ENCODE peak calls at places on chromosome 2, in eight cellular contexts. B is fibroblast of villous mesenchyme, M is brain microvascular endothelial cell, A is lung, R is GM13976, L is endothelial cell of umbilical vein, S is coronary artery, C is AG04450. F is an unnamed sample.

GRCh38 chr2:151649966-151650365 is 84.3 kb downstream of the NEB start:
- DNase-seq in B (no peak), M (no peak), A (no peak), R (no peak), L (no peak), S (no peak), C (no peak), F (no peak)

GRCh38 chr2:1546023-1546591 is 132.8 kb downstream of the TPO start:
- DNase-seq in B (peak; percentile 60), M (peak; percentile 45), A (no peak), R (peak; percentile 56), L (peak; percentile 25), S (no peak), C (peak; percentile 37), F (peak; percentile 48)

GRCh38 chr2:239165206-239165831 is 235.5 kb downstream of the HDAC4 start:
- DNase-seq in B (no peak), M (no peak), A (no peak), R (no peak), L (no peak), S (no peak), C (no peak), F (no peak)

GRCh38 chr2:52343867-52344266 is 1311.9 kb upstream of the NRXN1 start:
- DNase-seq in B (no peak), M (no peak), A (no peak), R (no peak), L (no peak), S (no peak), C (no peak), F (no peak)

GRCh38 chr2:216328347-216328746 is 43.9 kb downstream of the MARCHF4 start:
- DNase-seq in B (peak; percentile 65), M (peak; percentile 27), A (no peak), R (no peak), L (peak; percentile 20), S (no peak), C (no peak), F (no peak)

GRCh38 chr2:55581435-55581834 is 36.0 kb downstream of the PPP4R3B start:
- DNase-seq in B (no peak), M (no peak), A (no peak), R (no peak), L (no peak), S (no peak), C (no peak), F (no peak)

GRCh38 chr2:181281206-181281832 is 175.9 kb upstream of the ITGA4 start:
- DNase-seq in B (no peak), M (no peak), A (no peak), R (no peak), L (no peak), S (no peak), C (no peak), F (no peak)

GRCh38 chr2:100000915-100001707 is 141.3 kb downstream of the AFF3 start:
- DNase-seq in B (no peak), M (no peak), A (no peak), R (peak; percentile 69), L (no peak), S (no peak), C (no peak), F (peak; percentile 49)

GRCh38 chr2:157216421-157216965 is 41.0 kb upstream of the GALNT5 start:
- DNase-seq in B (no peak), M (no peak), A (no peak), R (no peak), L (no peak), S (no peak), C (no peak), F (no peak)

GRCh38 chr2:89811295-89811694 is 1119.8 kb downstream of the RPIA start:
- DNase-seq in B (no peak), M (no peak), A (no peak), R (no peak), L (no peak), S (no peak), C (no peak), F (no peak)

GRCh38 chr2:68917034-68917718 is 35.5 kb downstream of the GKN2 start:
- DNase-seq in B (no peak), M (no peak), A (no peak), R (no peak), L (no peak), S (no peak), C (no peak), F (no peak)

GRCh38 chr2:134155134-134155533 is 98.7 kb upstream of the MGAT5 start:
- DNase-seq in B (no peak), M (no peak), A (no peak), R (peak; percentile 51), L (no peak), S (no peak), C (no peak), F (peak; percentile 45)

GRCh38 chr2:68385232-68385906 is 20.3 kb downstream of the PLEK start:
- DNase-seq in B (no peak), M (no peak), A (no peak), R (peak; percentile 25), L (no peak), S (no peak), C (no peak), F (no peak)

GRCh38 chr2:147808520-147808919 is 36.3 kb upstream of the ACVR2A start:
- DNase-seq in B (no peak), M (no peak), A (no peak), R (no peak), L (no peak), S (no peak), C (no peak), F (no peak)
- TF ChIP-seq CTCF in B (no peak), M (no peak), A (no peak), R (no peak), L (no peak), S (no peak), C (no peak), F (no peak)

DNA sequence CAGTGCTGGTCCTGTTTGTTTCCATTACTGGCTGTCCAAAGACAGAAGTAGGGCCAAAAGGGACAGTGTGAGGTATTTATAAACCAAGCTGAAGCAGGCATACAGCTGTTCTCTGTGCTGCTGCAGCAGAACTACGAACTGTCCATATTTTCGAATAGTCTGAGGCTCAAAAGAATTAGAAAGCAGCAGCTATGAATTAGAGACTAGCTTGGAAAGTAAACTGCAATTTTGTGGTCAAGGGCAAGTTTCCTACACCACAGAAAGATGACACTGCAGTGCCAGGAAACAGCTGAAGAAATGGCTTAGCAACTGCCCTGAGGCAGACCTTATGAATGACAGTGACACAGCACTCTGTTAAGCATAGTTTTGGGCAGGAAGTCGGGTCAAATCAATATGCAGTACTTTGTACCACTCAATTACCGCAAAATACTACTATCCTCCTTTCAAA is 125.3 kb downstream of the TMEM131 start:
- DNase-seq in B (peak; percentile 89), M (peak; percentile 86), A (no peak), R (peak; percentile 71), L (peak; percentile 33), S (no peak), C (peak; percentile 58), F (peak; percentile 69)
- TF ChIP-seq CTCF in B (no peak), M (no peak), A (no peak), R (peak; percentile 17), L (no peak), S (no peak), C (no peak), F (no peak)

GRCh38 chr2:15939556-15939853 is 845 bp upstream of the MYCN start:
- DNase-seq in B (no peak), M (no peak), A (peak; percentile 59), R (peak; percentile 82), L (no peak), S (no peak), C (no peak), F (peak; percentile 82)
- TF ChIP-seq CTCF in B (no peak), M (peak; percentile 72), A (peak; percentile 45), R (peak; percentile 64), L (peak; percentile 55), S (no peak), C (peak; percentile 42), F (peak; percentile 74)

GRCh38 chr2:190382851-190383250 is 25.3 kb upstream of the MFSD6 start:
- DNase-seq in B (peak; percentile 59), M (peak; percentile 28), A (no peak), R (peak; percentile 75), L (peak; percentile 66), S (no peak), C (no peak), F (peak; percentile 68)
- TF ChIP-seq CTCF in B (peak; percentile 42), M (peak; percentile 46), A (peak; percentile 63), R (peak; percentile 63), L (peak; percentile 21), S (no peak), C (peak; percentile 42), F (peak; percentile 35)

GRCh38 chr2:25824718-25825117 is 53.6 kb downstream of the ASXL2 start:
- DNase-seq in B (no peak), M (no peak), A (no peak), R (no peak), L (no peak), S (no peak), C (no peak), F (peak; percentile 12)

GRCh38 chr2:25825238-25825637 is 53.0 kb downstream of the ASXL2 start:
- DNase-seq in B (no peak), M (no peak), A (no peak), R (no peak), L (no peak), S (no peak), C (no peak), F (no peak)

GRCh38 chr2:25824216-25824615 is 54.1 kb downstream of the ASXL2 start:
- DNase-seq in B (no peak), M (no peak), A (no peak), R (peak; percentile 18), L (no peak), S (no peak), C (no peak), F (no peak)

GRCh38 chr2:25821225-25822056 is 56.8 kb downstream of the ASXL2 start:
- DNase-seq in B (no peak), M (peak; percentile 65), A (no peak), R (no peak), L (peak; percentile 88), S (no peak), C (no peak), F (no peak)

DNA sequence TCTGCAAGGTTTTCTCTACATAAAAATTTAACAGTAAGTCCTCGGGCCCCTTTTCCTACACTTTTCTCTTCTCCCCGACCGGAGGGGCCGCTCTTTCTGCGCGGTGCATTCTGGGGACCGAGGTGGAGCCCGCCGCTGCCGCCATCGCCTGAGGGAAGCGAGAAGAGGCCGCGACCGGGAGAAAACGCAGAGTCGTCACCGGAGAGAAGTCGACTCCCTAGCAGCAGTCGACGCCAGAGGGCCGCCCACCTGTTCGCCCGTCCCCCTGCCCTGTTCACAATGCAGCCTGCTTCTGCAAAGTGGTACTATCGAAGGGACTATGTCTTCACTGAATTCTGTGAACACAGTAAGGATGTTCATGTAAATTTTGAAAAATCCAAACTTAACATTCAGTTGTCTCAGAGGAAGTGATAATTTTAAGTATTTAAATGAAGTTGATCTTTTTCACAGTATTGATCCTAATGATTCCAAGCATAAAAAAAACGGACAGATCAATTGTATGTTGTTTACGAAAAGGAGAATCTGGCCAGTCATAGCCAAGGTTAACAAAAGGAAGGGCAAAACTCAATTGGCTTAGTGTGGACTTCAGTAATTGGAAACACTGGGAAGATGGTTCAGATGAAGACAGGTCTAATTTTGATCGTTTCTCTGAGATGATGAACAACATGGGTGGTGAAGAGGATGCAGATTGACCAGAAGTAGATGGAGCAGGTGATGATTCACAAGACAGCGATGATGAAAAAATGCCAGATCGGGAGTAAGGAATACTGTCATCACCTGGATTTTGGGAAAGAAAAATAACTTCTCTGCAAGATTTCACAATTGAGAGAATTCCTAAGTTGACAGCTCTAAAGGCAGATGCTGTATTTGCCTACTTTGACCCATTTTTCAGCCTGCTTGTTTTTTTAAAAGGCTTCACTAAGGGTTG is 55.8 kb downstream of the ASXL2 start:
- DNase-seq in B (no peak), M (no peak), A (peak; percentile 32), R (peak; percentile 36), L (peak; percentile 54), S (no peak), C (no peak), F (peak; percentile 15)
- TF ChIP-seq CTCF in B (no peak), M (no peak), A (no peak), R (no peak), L (no peak), S (no peak), C (no peak), F (no peak)

F was measured in GM20000.